ENCODE peak calls at places on chromosomes 6 and 20, in five cellular contexts. I, Z, N, H and O are unnamed samples.

GRCh38 chr6:83853968-83854501 is 875 bp downstream of the RIPPLY2 start:
- DNase-seq in Z (no peak), H (no peak), N (no peak), I (no peak), O (no peak)

GRCh38 chr6:98832282-98833100 is 1.9 kb upstream of the POU3F2 start:
- DNase-seq in H (no peak), Z (no peak), N (no peak), I (no peak), O (peak)

GRCh38 chr6:149503858-149504257 is 19.0 kb upstream of the ZC3H12D start:
- DNase-seq in I (no peak), H (no peak), N (no peak), Z (no peak), O (no peak)

GRCh38 chr20:25140968-25141367 is 54.5 kb upstream of the ENTPD6 start:
- DNase-seq in H (no peak), I (no peak), Z (no peak), N (no peak), O (no peak)

GRCh38 chr6:170439366-170440351 is 113.4 kb downstream of the PSMB1 start:
- DNase-seq in H (no peak), N (no peak), Z (no peak), I (no peak), O (no peak)

GRCh38 chr6:11921017-11921438 is 91.1 kb upstream of the HIVEP1 start:
- DNase-seq in I (no peak), H (peak), N (no peak), Z (peak), O (peak)

GRCh38 chr20:24986436-24987015 is 6.0 kb downstream of the APMAP start:
- DNase-seq in I (no peak), N (no peak), H (peak), Z (no peak), O (no peak)

GRCh38 chr6:170295519-170296422 is 4.9 kb upstream of the DLL1 start:
- DNase-seq in Z (peak), N (peak), I (peak), H (no peak), O (no peak)

GRCh38 chr20:64166712-64167615 is 2.7 kb downstream of the MYT1 start:
- DNase-seq in N (peak), Z (no peak), I (no peak), H (no peak), O (no peak)

GRCh38 chr6:130862370-130862769 is 35.2 kb downstream of the SMLR1 start:
- DNase-seq in Z (no peak), I (no peak), H (no peak), N (no peak), O (no peak)

GRCh38 chr6:31209137-31209536 is 38.7 kb upstream of the POU5F1 start:
- DNase-seq in Z (peak), I (no peak), N (no peak), H (no peak), O (no peak)

GRCh38 chr6:147126618-147127022 is 77.6 kb upstream of the STXBP5 start:
- DNase-seq in Z (no peak), I (no peak), N (no peak), H (no peak), O (no peak)

GRCh38 chr6:88124925-88125557 is 41.1 kb downstream of the CNR1 start:
- DNase-seq in Z (no peak), N (no peak), H (no peak), I (no peak), O (peak)

GRCh38 chr6:53496797-53497196 is 48.1 kb downstream of the GCLC start:
- DNase-seq in H (no peak), N (no peak), I (no peak), Z (no peak), O (peak)

GRCh38 chr6:138800377-138801150 is 4.7 kb downstream of the ECT2L start:
- DNase-seq in H (no peak), Z (no peak), I (no peak), N (no peak), O (no peak)

GRCh38 chr6:5053038-5053437 is 32.1 kb upstream of the PPP1R3G start:
- DNase-seq in H (no peak), Z (no peak), N (no peak), I (no peak), O (no peak)

GRCh38 chr6:107348224-107348623 is 111.1 kb downstream of the PDSS2 start:
- DNase-seq in Z (no peak), H (no peak), I (no peak), N (no peak), O (no peak)

GRCh38 chr20:6766433-6766832 is 1.1 kb upstream of the BMP2 start:
- DNase-seq in H (peak), I (no peak), Z (peak), N (no peak), O (no peak)

GRCh38 chr6:21109421-21110178 is 484.0 kb upstream of the SOX4 start:
- DNase-seq in I (no peak), Z (no peak), H (no peak), N (no peak), O (peak)

GRCh38 chr6:115986026-115986425 is 74.7 kb downstream of the FRK start:
- DNase-seq in Z (no peak), H (no peak), I (no peak), N (no peak), O (no peak)

GRCh38 chr6:108127826-108128225 is 38.0 kb upstream of the NR2E1 start:
- DNase-seq in H (no peak), I (peak), Z (peak), N (no peak), O (no peak)

GRCh38 chr6:15426395-15426794 is 180.5 kb downstream of the JARID2 start:
- DNase-seq in Z (no peak), N (no peak), I (no peak), H (no peak), O (no peak)

GRCh38 chr20:8764289-8764962 is 304.5 kb upstream of the PLCB4 start:
- DNase-seq in N (no peak), H (peak), I (no peak), Z (no peak), O (no peak)
- H3K4me3 ChIP-seq in N (no peak), H (no peak), I (no peak), Z (no peak), O (no peak)

DNA sequence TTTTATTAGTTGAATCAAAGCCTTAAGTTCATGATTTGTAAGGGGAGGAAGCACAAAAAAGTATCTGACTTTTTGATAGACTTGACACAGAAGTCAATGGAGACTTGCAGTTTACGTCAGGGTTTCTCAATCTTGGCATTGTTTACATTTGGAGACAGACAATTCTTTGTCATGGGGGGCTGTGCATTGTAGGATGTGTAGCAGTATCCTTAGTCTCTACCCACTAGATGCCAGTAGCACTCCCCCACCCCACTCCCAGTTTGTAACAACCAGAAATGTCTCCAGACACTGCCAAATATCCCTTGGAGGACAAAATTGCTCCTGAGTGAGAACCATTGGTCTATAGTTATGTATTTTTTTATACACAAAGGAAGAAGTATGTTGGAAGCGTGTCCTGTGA is 434.1 kb downstream of the RFPL4B start:
- DNase-seq in Z (no peak), N (no peak), I (no peak), H (no peak), O (no peak)
- TF ChIP-seq CTCF in Z (no peak), N (no peak), I (no peak), H (no peak), O (peak)

DNA sequence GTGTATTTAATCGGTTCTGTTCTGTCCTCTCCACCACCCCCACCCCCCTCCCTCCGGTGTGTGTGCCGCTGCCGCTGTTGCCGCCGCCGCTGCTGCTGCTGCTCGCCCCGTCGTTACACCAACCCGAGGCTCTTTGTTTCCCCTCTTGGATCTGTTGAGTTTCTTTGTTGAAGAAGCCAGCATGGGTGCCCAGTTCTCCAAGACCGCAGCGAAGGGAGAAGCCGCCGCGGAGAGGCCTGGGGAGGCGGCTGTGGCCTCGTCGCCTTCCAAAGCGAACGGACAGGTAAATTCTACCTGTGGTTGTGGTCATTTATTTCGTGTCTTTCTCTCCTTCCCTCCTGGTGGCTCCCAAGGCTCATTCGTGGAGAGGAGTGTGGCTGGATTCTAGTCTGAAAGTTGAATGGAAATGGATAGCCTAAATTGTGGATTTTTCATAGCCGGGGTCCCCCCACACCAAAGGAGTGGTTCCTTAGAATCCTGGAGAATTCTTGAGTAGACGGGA is 471 bp downstream of the MARCKS start:
- DNase-seq in H (no peak), N (peak), Z (peak), I (peak), O (no peak)
- H3K4me3 ChIP-seq in H (peak), N (peak), Z (peak), I (peak), O (peak)

GRCh38 chr6:26205625-26206574 is 118.7 kb downstream of the HFE start:
- DNase-seq in I (no peak), H (no peak), Z (no peak), N (no peak), O (no peak)

GRCh38 chr6:26202811-26203583 is 115.8 kb downstream of the HFE start:
- DNase-seq in H (no peak), N (no peak), Z (no peak), I (no peak), O (no peak)

GRCh38 chr6:26205161-26205624 is 118.0 kb downstream of the HFE start:
- DNase-seq in I (peak), Z (peak), H (peak), N (peak), O (no peak)

GRCh38 chr6:26202201-26202611 is 115.0 kb downstream of the HFE start:
- DNase-seq in Z (no peak), I (no peak), N (no peak), H (no peak), O (no peak)

GRCh38 chr6:26204332-26205160 is 117.3 kb downstream of the HFE start:
- DNase-seq in N (peak), H (peak), Z (peak), I (peak), O (peak)
- TF ChIP-seq CTCF in N (peak), H (no peak), Z (peak), I (no peak), O (peak)